ENCODE peak calls at places on chromosomes 5 and 9, in four cellular contexts. I is GM23338, H is HepG2, A is HCT116. T is an unnamed sample.

GRCh38 chr5:112921833-112922817 is at the start of gene REEP5:
- DNase-seq in A (peak), H (peak), I (peak), T (peak)

GRCh38 chr5:108259306-108259705 is 122.6 kb downstream of the FBXL17 start:
- DNase-seq in I (peak), H (no peak), A (no peak), T (no peak)

GRCh38 chr5:40676643-40677333 is 2.9 kb upstream of the PTGER4 start:
- DNase-seq in A (no peak), H (no peak), I (peak), T (no peak)

GRCh38 chr9:95003694-95004451 is 277.4 kb downstream of the AOPEP start:
- DNase-seq in A (no peak), I (peak), H (peak), T (no peak)

GRCh38 chr9:22170990-22171663 is 162.0 kb upstream of the CDKN2B start:
- DNase-seq in A (no peak), I (no peak), H (no peak), T (no peak)

GRCh38 chr5:80181618-80182211 is 74.1 kb downstream of the SERINC5 start:
- DNase-seq in A (peak), I (no peak), H (peak), T (peak)

GRCh38 chr9:111945216-111945615 is 48.6 kb downstream of the UGCG start:
- DNase-seq in I (no peak), H (no peak), A (no peak), T (no peak)

GRCh38 chr9:129703667-129704355 is 38.4 kb downstream of the PRRX2 start:
- DNase-seq in H (no peak), I (no peak), A (no peak), T (no peak)

GRCh38 chr5:107893642-107894041 is 222.9 kb upstream of the EFNA5 start:
- DNase-seq in A (peak), I (no peak), H (no peak), T (peak)

GRCh38 chr9:71886015-71886414 is 25.0 kb downstream of the ABHD17B start:
- DNase-seq in I (no peak), A (no peak), H (no peak), T (no peak)

GRCh38 chr5:98365126-98365525 is 408.3 kb upstream of the RGMB start:
- DNase-seq in I (no peak), A (no peak), H (no peak), T (no peak)

GRCh38 chr5:35924122-35924949 is 14.1 kb downstream of the CAPSL start:
- DNase-seq in A (no peak), H (no peak), I (no peak), T (no peak)

GRCh38 chr5:138148811-138149210 is 9.6 kb upstream of the NME5 start:
- DNase-seq in A (peak), H (no peak), I (no peak), T (no peak)

GRCh38 chr5:71533614-71534013 is 53.5 kb upstream of the MCCC2 start:
- DNase-seq in I (no peak), A (peak), H (no peak), T (no peak)

GRCh38 chr5:92559743-92560142 is 1021.3 kb downstream of the NR2F1-AS1 start:
- DNase-seq in A (peak), H (no peak), I (peak), T (no peak)

GRCh38 chr9:82275531-82275930 is 287.0 kb downstream of the SPATA31D1 start:
- DNase-seq in A (no peak), H (no peak), I (no peak), T (no peak)

GRCh38 chr5:40291338-40291737 is 388.4 kb upstream of the PTGER4 start:
- DNase-seq in H (no peak), I (no peak), A (no peak), T (no peak)

GRCh38 chr5:177453852-177454396 is 7.3 kb downstream of the PRR7 start:
- DNase-seq in I (peak), A (no peak), H (no peak), T (peak)

GRCh38 chr9:112348257-112348992 is 15.0 kb upstream of the PTBP3 start:
- DNase-seq in H (peak), I (peak), A (no peak), T (no peak)

GRCh38 chr5:85108471-85108870 is 723.8 kb upstream of the EDIL3 start:
- DNase-seq in H (no peak), A (no peak), I (peak), T (no peak)

GRCh38 chr9:68749579-68750159 is 44.6 kb downstream of the PIP5K1B start:
- DNase-seq in H (peak), A (no peak), I (peak), T (no peak)

GRCh38 chr9:122991370-122991830 is 42.1 kb upstream of the GPR21 start:
- DNase-seq in A (peak), H (peak), I (peak), T (peak)

GRCh38 chr5:138212828-138213160 is 329 bp downstream of the CDC23 start:
- DNase-seq in H (no peak), I (peak), A (no peak), T (no peak)

GRCh38 chr5:139660105-139660915 is 12.2 kb downstream of the CXXC5 start:
- DNase-seq in I (no peak), A (no peak), H (no peak), T (peak)

GRCh38 chr9:68625559-68625958 is 79.5 kb upstream of the PIP5K1B start:
- DNase-seq in A (no peak), H (no peak), I (no peak), T (no peak)

GRCh38 chr5:157232706-157233105 is 33.2 kb upstream of the CYFIP2 start:
- DNase-seq in I (no peak), A (no peak), H (no peak), T (no peak)

GRCh38 chr9:109975574-109976327 is 195.8 kb downstream of the PALM2AKAP2 start:
- DNase-seq in H (no peak), A (no peak), I (no peak), T (no peak)

GRCh38 chr5:16896767-16897166 is 39.3 kb downstream of the MYO10 start:
- DNase-seq in A (no peak), I (no peak), H (no peak), T (no peak)

GRCh38 chr5:87113848-87114247 is 153.8 kb upstream of the RASA1 start:
- DNase-seq in I (no peak), A (no peak), H (no peak), T (no peak)

GRCh38 chr9:76341616-76342015 is 52.6 kb downstream of the RFK start:
- DNase-seq in I (no peak), A (no peak), H (no peak), T (no peak)

GRCh38 chr9:6703898-6704639 is 53.7 kb upstream of the KDM4C start:
- DNase-seq in A (no peak), H (peak), I (peak), T (peak)
- TF ChIP-seq REST in A (no peak), H (no peak), I (no peak), T (no peak)

DNA sequence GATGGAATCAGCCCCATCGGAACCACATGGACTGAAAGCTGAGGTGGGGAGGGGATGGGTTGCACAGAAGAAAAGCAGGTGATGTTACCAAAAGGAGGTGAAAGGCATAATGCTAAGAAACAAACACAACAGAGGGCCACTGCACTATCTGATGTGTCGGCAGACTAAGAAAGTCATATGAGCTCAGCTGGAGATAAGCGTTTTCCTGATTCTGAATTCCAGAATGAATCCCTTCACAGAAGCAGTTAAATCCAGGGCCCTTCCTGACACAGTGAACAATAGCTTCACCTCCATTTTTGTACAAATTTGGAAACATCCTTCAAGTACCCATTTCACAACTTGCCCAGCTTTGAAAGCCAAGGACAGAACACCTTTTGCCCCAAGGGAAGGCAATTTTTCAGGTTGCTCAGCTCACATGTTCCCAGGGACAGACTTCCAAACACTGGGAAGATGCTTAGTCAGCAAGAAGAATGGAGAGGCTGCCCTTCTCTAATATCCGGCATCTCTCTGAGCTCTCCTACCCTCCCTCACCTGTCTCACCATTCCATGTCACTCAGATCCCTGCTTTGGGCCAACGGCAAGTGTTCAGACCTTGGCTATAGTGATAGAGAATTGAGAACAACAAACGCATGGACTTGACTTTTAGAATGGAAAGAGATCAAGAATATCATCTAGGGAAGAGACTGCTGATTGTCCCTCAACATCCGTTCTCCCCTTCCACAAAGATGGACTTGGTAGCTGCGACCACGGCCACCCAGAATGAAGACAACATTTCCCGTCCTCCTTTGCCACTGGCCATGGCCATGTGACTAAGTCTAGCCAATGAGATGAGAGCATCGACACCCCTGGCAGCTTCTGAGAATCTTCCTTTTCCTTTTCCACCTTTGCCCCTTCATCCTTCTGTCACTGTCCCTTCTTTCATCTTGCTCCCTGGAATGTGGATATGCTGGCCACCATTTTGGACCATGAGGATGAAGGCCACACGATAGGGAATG is 68.6 kb upstream of the IL17B start:
- DNase-seq in H (no peak), I (no peak), A (no peak), T (no peak)
- H3K27ac ChIP-seq in H (no peak), I (no peak), A (no peak), T (no peak)

GRCh38 chr9:27600254-27600653 is 27.0 kb upstream of the C9orf72 start:
- DNase-seq in A (no peak), I (no peak), H (no peak), T (peak)

GRCh38 chr9:27599521-27600234 is 26.4 kb upstream of the C9orf72 start:
- DNase-seq in H (no peak), A (no peak), I (no peak), T (no peak)

GRCh38 chr9:27602107-27602836 is 29.0 kb upstream of the C9orf72 start:
- DNase-seq in I (no peak), H (no peak), A (no peak), T (peak)

GRCh38 chr9:27595733-27596132 is 22.5 kb upstream of the C9orf72 start:
- DNase-seq in I (peak), H (no peak), A (no peak), T (no peak)

DNA sequence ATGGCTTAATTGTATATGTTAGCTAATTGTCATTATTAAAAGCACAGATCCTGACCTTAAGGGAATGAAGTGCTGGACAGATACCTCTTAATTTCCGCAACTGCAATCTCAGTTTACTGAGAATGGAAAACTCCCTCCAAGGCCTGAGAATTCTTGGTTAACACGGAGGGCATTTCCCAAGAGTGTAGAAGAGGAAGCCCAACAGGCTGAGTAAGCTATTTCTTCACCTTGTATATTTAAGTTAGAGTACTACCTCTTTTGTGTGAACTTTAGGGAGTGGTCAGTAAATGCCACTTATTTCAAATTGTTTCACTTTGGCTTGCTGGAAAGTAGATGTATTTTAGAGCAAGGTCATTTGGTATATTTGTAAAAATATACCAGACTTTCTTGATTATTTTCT is 25.8 kb upstream of the C9orf72 start:
- DNase-seq in H (no peak), A (no peak), I (no peak), T (peak)
- TF ChIP-seq REST in H (no peak), A (no peak), I (no peak), T (peak)

DNA sequence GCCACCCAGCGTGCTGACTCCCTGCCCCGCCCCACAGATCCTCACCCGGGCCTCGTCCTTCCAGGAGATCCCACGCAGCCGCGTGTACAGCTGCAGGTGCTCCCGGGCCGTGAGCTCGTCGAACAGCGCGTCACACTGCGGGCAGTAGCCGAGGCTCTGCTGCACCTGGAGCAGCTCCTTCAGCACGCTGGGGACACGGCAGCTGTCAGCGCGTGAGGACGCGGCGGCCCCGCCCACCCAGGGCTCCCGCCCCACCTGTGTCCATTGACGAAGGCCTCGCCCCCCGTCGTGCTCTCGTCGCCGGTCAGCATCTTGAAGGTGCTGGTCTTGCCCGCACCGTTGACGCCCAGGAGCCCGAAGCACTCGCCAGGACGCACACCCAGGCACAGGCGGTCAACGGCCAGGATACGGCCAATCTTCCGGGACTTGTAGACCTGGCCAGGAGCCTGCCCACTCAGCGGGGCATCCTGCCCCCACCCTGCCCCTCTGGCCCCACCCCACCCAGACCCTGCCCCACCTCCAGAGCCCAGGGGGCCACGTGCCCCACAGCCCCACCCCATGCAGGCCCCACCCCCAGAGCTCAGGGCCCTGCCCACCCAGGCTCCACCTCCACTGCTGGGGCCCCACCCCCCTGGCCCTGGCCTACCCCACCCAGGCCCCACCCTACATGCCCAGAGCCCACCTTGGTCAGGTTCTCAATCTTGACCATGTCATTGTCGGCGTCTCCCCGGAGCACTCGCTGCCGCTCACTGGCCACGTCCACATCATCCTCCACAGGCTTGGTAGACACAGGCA is 13.8 kb upstream of the CLIC3 start:
- DNase-seq in H (no peak), A (no peak), I (no peak), T (no peak)
- H3K27ac ChIP-seq in H (no peak), A (no peak), I (no peak), T (no peak)